ENCODE peak calls at places on chromosomes 3 and 15, in four cellular contexts. One of them, this sample, is unnamed. For H3K79me2, the result is how much of the 10 kb centered on the place peaks cover.

GRCh38 chr3:3071136-3071535 is 39.0 kb downstream of the IL5RA start:
- DNase-seq in K562: no peak
- DNase-seq in HepG2: no peak
- DNase-seq in H1: no peak
- DNase-seq in this sample: no peak

GRCh38 chr15:63487076-63487757 is 17.2 kb upstream of the USP3 start:
- DNase-seq in K562: peak
- DNase-seq in HepG2: peak
- DNase-seq in H1: peak
- DNase-seq in this sample: peak

GRCh38 chr3:174408310-174408709 is 450.8 kb upstream of the NAALADL2 start:
- DNase-seq in K562: no peak
- DNase-seq in HepG2: no peak
- DNase-seq in H1: no peak
- DNase-seq in this sample: no peak

GRCh38 chr3:14370719-14371572 is 31.5 kb upstream of the SLC6A6 start:
- DNase-seq in K562: no peak
- DNase-seq in HepG2: no peak
- DNase-seq in H1: no peak
- DNase-seq in this sample: no peak

GRCh38 chr3:183554377-183554776 is 1.1 kb downstream of the KLHL6 start:
- DNase-seq in K562: no peak
- DNase-seq in HepG2: no peak
- DNase-seq in H1: no peak
- DNase-seq in this sample: no peak

GRCh38 chr3:149273096-149273751 is 51.6 kb upstream of the CP start:
- DNase-seq in K562: peak
- DNase-seq in HepG2: peak
- DNase-seq in H1: peak
- DNase-seq in this sample: peak

GRCh38 chr3:49876567-49876966 is 6.9 kb upstream of the CAMKV start:
- DNase-seq in K562: no peak
- DNase-seq in HepG2: no peak
- DNase-seq in H1: no peak
- DNase-seq in this sample: no peak

GRCh38 chr15:54566654-54567053 is 588.4 kb downstream of the UNC13C start:
- DNase-seq in K562: no peak
- DNase-seq in HepG2: no peak
- DNase-seq in H1: no peak
- DNase-seq in this sample: no peak

GRCh38 chr3:69833591-69833990 is 94.3 kb downstream of the MITF start:
- DNase-seq in K562: no peak
- DNase-seq in HepG2: no peak
- DNase-seq in H1: no peak
- DNase-seq in this sample: no peak

GRCh38 chr3:45906681-45907220 is 20.4 kb downstream of the CCR9 start:
- DNase-seq in K562: peak
- DNase-seq in HepG2: peak
- DNase-seq in H1: no peak
- DNase-seq in this sample: no peak

GRCh38 chr3:174023445-174023844 is 625.9 kb downstream of the NLGN1 start:
- DNase-seq in K562: no peak
- DNase-seq in HepG2: no peak
- DNase-seq in H1: no peak
- DNase-seq in this sample: no peak

GRCh38 chr3:45135959-45136358 is 10.2 kb downstream of the CDCP1 start:
- DNase-seq in K562: peak
- DNase-seq in HepG2: no peak
- DNase-seq in H1: no peak
- DNase-seq in this sample: no peak

GRCh38 chr15:64842099-64842940 is 605 bp downstream of the PLEKHO2 start:
- DNase-seq in K562: peak
- DNase-seq in HepG2: no peak
- DNase-seq in H1: no peak
- DNase-seq in this sample: no peak

GRCh38 chr3:190130700-190131099 is 10.0 kb upstream of the P3H2 start:
- DNase-seq in K562: no peak
- DNase-seq in HepG2: no peak
- DNase-seq in H1: no peak
- DNase-seq in this sample: no peak

GRCh38 chr3:160134454-160134853 is 90.8 kb upstream of the C3orf80 start:
- DNase-seq in K562: no peak
- DNase-seq in HepG2: no peak
- DNase-seq in H1: no peak
- DNase-seq in this sample: peak

GRCh38 chr15:68678746-68679145 is 100.0 kb downstream of the CORO2B start:
- DNase-seq in K562: no peak
- DNase-seq in HepG2: no peak
- DNase-seq in H1: no peak
- DNase-seq in this sample: no peak

GRCh38 chr3:105976211-105976610 is 107.4 kb upstream of the CBLB start:
- DNase-seq in K562: no peak
- DNase-seq in HepG2: no peak
- DNase-seq in H1: no peak
- DNase-seq in this sample: no peak

GRCh38 chr15:66027268-66027806 is 158.0 kb downstream of the RAB11A start:
- DNase-seq in K562: no peak
- DNase-seq in HepG2: no peak
- DNase-seq in H1: no peak
- DNase-seq in this sample: peak

GRCh38 chr15:99441427-99441766 is 124.4 kb upstream of the MEF2A start:
- DNase-seq in K562: no peak
- DNase-seq in HepG2: no peak
- DNase-seq in H1: no peak
- DNase-seq in this sample: no peak

GRCh38 chr3:47646362-47646761 is 67.7 kb upstream of the CSPG5 start:
- DNase-seq in K562: no peak
- DNase-seq in HepG2: no peak
- DNase-seq in H1: no peak
- DNase-seq in this sample: no peak

GRCh38 chr15:80455051-80455648 is 51.0 kb downstream of the ARNT2 start:
- DNase-seq in K562: no peak
- DNase-seq in HepG2: no peak
- DNase-seq in H1: no peak
- DNase-seq in this sample: no peak

GRCh38 chr3:110413807-110414748 is 657.5 kb upstream of the NECTIN3 start:
- DNase-seq in K562: no peak
- DNase-seq in HepG2: no peak
- DNase-seq in H1: no peak
- DNase-seq in this sample: no peak

GRCh38 chr3:65946438-65946837 is 92.3 kb downstream of the MAGI1 start:
- DNase-seq in K562: no peak
- DNase-seq in HepG2: no peak
- DNase-seq in H1: no peak
- DNase-seq in this sample: no peak

GRCh38 chr3:195119461-195120198 is 151.3 kb downstream of the XXYLT1 start:
- DNase-seq in K562: no peak
- DNase-seq in HepG2: peak
- DNase-seq in H1: peak
- DNase-seq in this sample: no peak

GRCh38 chr15:90031231-90031791 is 30.2 kb downstream of the ZNF710 start:
- DNase-seq in K562: no peak
- DNase-seq in HepG2: no peak
- DNase-seq in H1: no peak
- DNase-seq in this sample: no peak

GRCh38 chr3:14343338-14344112 is 58.9 kb upstream of the SLC6A6 start:
- DNase-seq in K562: no peak
- DNase-seq in HepG2: no peak
- DNase-seq in H1: no peak
- DNase-seq in this sample: no peak

GRCh38 chr3:52809149-52809548 is 14.6 kb downstream of the ITIH3 start:
- DNase-seq in K562: no peak
- DNase-seq in HepG2: no peak
- DNase-seq in H1: no peak
- DNase-seq in this sample: no peak

GRCh38 chr15:89680282-89680873 is 1.2 kb upstream of the PLIN1 start:
- DNase-seq in K562: no peak
- DNase-seq in HepG2: peak
- DNase-seq in H1: no peak
- DNase-seq in this sample: no peak

GRCh38 chr3:126546013-126546412 is 12.7 kb downstream of the C3orf22 start:
- DNase-seq in K562: no peak
- DNase-seq in HepG2: no peak
- DNase-seq in H1: no peak
- DNase-seq in this sample: no peak
- TF ChIP-seq FOSL1 in K562: no peak
- TF ChIP-seq FOSL1 in HepG2: no peak
- TF ChIP-seq FOSL1 in H1: no peak
- TF ChIP-seq FOSL1 in this sample: no peak

DNA sequence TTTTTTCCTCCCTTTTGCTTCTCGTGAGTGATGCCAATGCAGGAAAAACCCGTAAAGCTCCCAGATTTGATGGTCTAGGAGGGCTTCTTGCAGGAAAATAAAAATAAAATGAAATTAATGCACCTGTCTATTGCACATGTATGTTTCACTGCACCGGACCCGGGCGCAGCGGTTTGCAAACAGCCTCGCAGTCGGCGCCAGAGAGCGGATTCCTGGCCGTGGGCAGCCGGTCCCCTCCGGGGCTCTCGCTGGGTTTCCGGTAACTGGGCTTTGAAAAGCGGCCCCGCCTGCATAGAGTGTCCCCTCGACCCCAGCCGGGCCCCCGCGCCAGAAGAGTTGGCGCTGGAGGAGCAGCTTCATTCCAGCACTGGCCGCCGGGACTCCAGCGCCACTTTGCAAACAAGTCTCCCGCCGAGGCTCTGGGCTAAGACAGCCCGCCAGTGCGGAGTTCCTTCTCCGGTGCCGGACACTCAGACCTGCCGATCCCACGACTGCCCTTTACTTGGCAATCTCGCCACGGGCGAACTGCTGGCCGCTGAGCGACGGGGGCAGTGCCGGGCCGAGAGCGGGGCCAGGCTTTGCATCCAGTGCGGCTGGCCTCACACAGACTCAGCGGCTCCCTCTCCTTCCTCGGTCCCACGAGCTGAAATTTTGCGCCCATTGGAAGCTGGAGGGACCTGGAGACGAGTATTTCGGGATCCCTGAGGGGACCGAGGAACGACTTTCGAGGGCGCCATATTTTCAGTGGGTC is 225.9 kb upstream of the C2CD4B start:
- DNase-seq in K562: peak
- DNase-seq in HepG2: peak
- DNase-seq in H1: no peak
- DNase-seq in this sample: no peak
- H3K27ac ChIP-seq in K562: no peak
- H3K27ac ChIP-seq in HepG2: peak
- H3K27ac ChIP-seq in H1: no peak
- H3K27ac ChIP-seq in this sample: peak

GRCh38 chr3:119206611-119207511 is 33.5 kb downstream of the UPK1B start:
- DNase-seq in K562: no peak
- DNase-seq in HepG2: no peak
- DNase-seq in H1: no peak
- DNase-seq in this sample: no peak
- H3K79me2 ChIP-seq in K562: under half
- H3K79me2 ChIP-seq in HepG2: under half
- H3K79me2 ChIP-seq in H1: under half
- H3K79me2 ChIP-seq in this sample: under half

GRCh38 chr15:82569834-82570233 is 29.6 kb upstream of the RPS17 start:
- DNase-seq in K562: no peak
- DNase-seq in HepG2: no peak
- DNase-seq in H1: no peak
- DNase-seq in this sample: no peak

GRCh38 chr15:82572986-82573385 is 32.7 kb upstream of the RPS17 start:
- DNase-seq in K562: peak
- DNase-seq in HepG2: no peak
- DNase-seq in H1: no peak
- DNase-seq in this sample: no peak

GRCh38 chr15:82570721-82571519 is 30.7 kb upstream of the RPS17 start:
- DNase-seq in K562: no peak
- DNase-seq in HepG2: no peak
- DNase-seq in H1: no peak
- DNase-seq in this sample: no peak

GRCh38 chr15:82571722-82572222 is 31.5 kb upstream of the RPS17 start:
- DNase-seq in K562: peak
- DNase-seq in HepG2: no peak
- DNase-seq in H1: peak
- DNase-seq in this sample: no peak

GRCh38 chr15:82572311-82572710 is 32.1 kb upstream of the RPS17 start:
- DNase-seq in K562: no peak
- DNase-seq in HepG2: no peak
- DNase-seq in H1: no peak
- DNase-seq in this sample: no peak
- TF ChIP-seq FOSL1 in K562: no peak
- TF ChIP-seq FOSL1 in HepG2: no peak
- TF ChIP-seq FOSL1 in H1: no peak
- TF ChIP-seq FOSL1 in this sample: no peak

This sample was measured in HCT116.